ENCODE peak calls at places on chromosomes 1 and 21, in five cellular contexts. M, N, Y, J and S are unnamed samples.

GRCh38 chr1:15152318-15153183 is 996 bp upstream of the TMEM51 start:
- DNase-seq in M (peak), N (no peak), J (peak), Y (peak), S (peak)

GRCh38 chr1:201925961-201926585 is 20.3 kb downstream of the LMOD1 start:
- DNase-seq in N (no peak), J (no peak), Y (peak), M (no peak), S (no peak)

GRCh38 chr1:18580676-18581419 is 49.8 kb upstream of the PAX7 start:
- DNase-seq in N (no peak), M (no peak), J (no peak), Y (peak), S (peak)

GRCh38 chr1:206911064-206911663 is 10.6 kb downstream of the FCMR start:
- DNase-seq in N (peak), J (no peak), Y (peak), M (peak), S (peak)

GRCh38 chr1:182193908-182194550 is 132.5 kb upstream of the ZNF648 start:
- DNase-seq in M (no peak), N (no peak), Y (peak), J (peak), S (no peak)

GRCh38 chr1:112927462-112927971 is 28.5 kb downstream of the SLC16A1 start:
- DNase-seq in M (peak), J (no peak), Y (no peak), N (no peak), S (no peak)

GRCh38 chr1:207017615-207018559 is 14.7 kb downstream of the C1orf116 start:
- DNase-seq in J (peak), M (peak), Y (no peak), N (no peak), S (no peak)

GRCh38 chr21:25456672-25457071 is 150.6 kb downstream of the MRPL39 start:
- DNase-seq in M (no peak), Y (no peak), N (peak), J (no peak), S (no peak)

GRCh38 chr1:169928438-169929209 is 34.9 kb upstream of the SCYL3 start:
- DNase-seq in J (no peak), N (peak), Y (peak), M (peak), S (no peak)

GRCh38 chr21:29181799-29182470 is 51.5 kb downstream of the MAP3K7CL start:
- DNase-seq in N (no peak), M (no peak), J (no peak), Y (no peak), S (no peak)

GRCh38 chr1:78369546-78369945 is 121.2 kb upstream of the PTGFR start:
- DNase-seq in Y (no peak), M (no peak), N (no peak), J (no peak), S (no peak)

GRCh38 chr1:219461891-219462528 is 150.9 kb downstream of the ZC3H11B start:
- DNase-seq in Y (no peak), J (no peak), M (no peak), N (no peak), S (no peak)

GRCh38 chr1:67683736-67684525 is 1.1 kb upstream of the GADD45A start:
- DNase-seq in Y (no peak), J (no peak), N (no peak), M (peak), S (no peak)

GRCh38 chr1:9397047-9397446 is 104.4 kb downstream of the SPSB1 start:
- DNase-seq in J (no peak), Y (no peak), M (no peak), N (no peak), S (no peak)

GRCh38 chr21:15285567-15285966 is 220.8 kb upstream of the NRIP1 start:
- DNase-seq in N (no peak), Y (no peak), M (no peak), J (no peak), S (no peak)

GRCh38 chr1:205172729-205173366 is 38.7 kb downstream of the DSTYK start:
- DNase-seq in N (no peak), Y (no peak), M (peak), J (no peak), S (no peak)

GRCh38 chr1:211328866-211329265 is 2.2 kb downstream of the TRAF5 start:
- DNase-seq in Y (peak), M (no peak), N (no peak), J (no peak), S (no peak)

GRCh38 chr1:170618418-170618817 is 45.5 kb upstream of the PRRX1 start:
- DNase-seq in J (no peak), N (no peak), Y (no peak), M (no peak), S (no peak)

GRCh38 chr1:23393706-23394105 is 24.1 kb upstream of the ZNF436 start:
- DNase-seq in J (peak), M (no peak), Y (no peak), N (no peak), S (peak)

GRCh38 chr1:171841931-171842723 is 829 bp downstream of the DNM3 start:
- DNase-seq in Y (no peak), N (peak), J (no peak), M (peak), S (peak)

GRCh38 chr1:212205843-212206242 is 79.4 kb upstream of the PPP2R5A start:
- DNase-seq in J (no peak), Y (no peak), N (no peak), M (peak), S (no peak)